ENCODE peak calls at places on chromosomes 11 and 22, in nine cellular contexts. Q is stomach; B is left ventricle myocardium inferior; E is AG04450; A is CD8-positive, alpha-beta memory T cell; K is right cardiac atrium; O is suprapubic skin; P is pancreas; T is A549. X is an unnamed sample.

GRCh38 chr11:94885133-94885532 is 88.2 kb downstream of the CWC15 start:
- DNase-seq in Q (no peak), B (no peak), E (no peak), A (no peak), K (no peak), O (no peak), P (no peak), T (no peak), X (no peak)

GRCh38 chr22:39383841-39384625 is 15.5 kb upstream of the TAB1 start:
- DNase-seq in Q (no peak), B (no peak), E (no peak), A (no peak), K (peak), O (no peak), P (no peak), T (no peak), X (no peak)

GRCh38 chr11:123063396-123064267 is 1.7 kb upstream of the HSPA8 start:
- DNase-seq in Q (peak), B (no peak), E (no peak), A (peak), K (no peak), O (peak), P (no peak), T (no peak), X (peak)

GRCh38 chr22:42270512-42271190 is at the start of gene TCF20:
- DNase-seq in Q (peak), B (peak), E (no peak), A (peak), K (peak), O (peak), P (peak), T (peak), X (peak)

GRCh38 chr11:63764712-63765631 is 3.6 kb downstream of the ZFTA start:
- DNase-seq in Q (no peak), B (no peak), E (no peak), A (no peak), K (peak), O (no peak), P (peak), T (no peak), X (no peak)

GRCh38 chr11:31535479-31535878 is 25.9 kb downstream of the ELP4 start:
- DNase-seq in Q (no peak), B (no peak), E (no peak), A (no peak), K (no peak), O (no peak), P (no peak), T (no peak), X (no peak)

GRCh38 chr11:27282806-27283205 is 80.2 kb downstream of the CCDC34 start:
- DNase-seq in Q (no peak), B (no peak), E (no peak), A (no peak), K (peak), O (no peak), P (no peak), T (no peak), X (no peak)

GRCh38 chr22:32237905-32238304 is 17.2 kb downstream of the SLC5A4 start:
- DNase-seq in Q (no peak), B (no peak), E (no peak), A (no peak), K (no peak), O (no peak), P (no peak), T (no peak), X (no peak)

GRCh38 chr11:120660024-120660565 is 148.5 kb downstream of the GRIK4 start:
- DNase-seq in Q (peak), B (no peak), E (no peak), A (no peak), K (no peak), O (no peak), P (no peak), T (peak), X (no peak)

GRCh38 chr11:72221386-72221785 is 3.2 kb upstream of the INPPL1 start:
- DNase-seq in Q (peak), B (no peak), E (no peak), A (no peak), K (no peak), O (no peak), P (peak), T (no peak), X (no peak)

GRCh38 chr22:30310881-30311771 is 15.6 kb downstream of the TBC1D10A start:
- DNase-seq in Q (peak), B (peak), E (no peak), A (no peak), K (peak), O (peak), P (peak), T (no peak), X (peak)

GRCh38 chr22:45101828-45102227 is 61.9 kb upstream of the NUP50 start:
- DNase-seq in Q (peak), B (peak), E (no peak), A (no peak), K (peak), O (no peak), P (no peak), T (peak), X (peak)

GRCh38 chr11:57885298-57886035 is 123.9 kb downstream of the CTNND1 start:
- DNase-seq in Q (no peak), B (no peak), E (no peak), A (no peak), K (no peak), O (no peak), P (no peak), T (no peak), X (no peak)

GRCh38 chr22:40499187-40499753 is 128.9 kb downstream of the SGSM3 start:
- DNase-seq in Q (peak), B (no peak), E (peak), A (no peak), K (peak), O (no peak), P (no peak), T (peak), X (no peak)

GRCh38 chr11:19079643-19080440 is 19.3 kb upstream of the MRGPRX2 start:
- DNase-seq in Q (no peak), B (no peak), E (no peak), A (no peak), K (no peak), O (no peak), P (no peak), T (no peak), X (peak)

GRCh38 chr11:119254239-119254638 is 48.1 kb downstream of the CBL start:
- DNase-seq in Q (no peak), B (no peak), E (no peak), A (no peak), K (no peak), O (no peak), P (no peak), T (no peak), X (no peak)

GRCh38 chr11:79241205-79241604 is 199.6 kb downstream of the TENM4 start:
- DNase-seq in Q (no peak), B (no peak), E (no peak), A (no peak), K (no peak), O (no peak), P (no peak), T (no peak), X (no peak)

GRCh38 chr11:58027341-58027740 is 3.4 kb upstream of the OR6Q1 start:
- DNase-seq in Q (no peak), B (no peak), E (peak), A (no peak), K (no peak), O (no peak), P (no peak), T (no peak), X (peak)

GRCh38 chr11:78032090-78032489 is 9.0 kb upstream of the KCTD14 start:
- DNase-seq in Q (peak), B (no peak), E (no peak), A (no peak), K (no peak), O (no peak), P (peak), T (no peak), X (no peak)

GRCh38 chr22:17807571-17808410 is 33.5 kb upstream of the BID start:
- DNase-seq in Q (peak), B (peak), E (peak), A (no peak), K (peak), O (no peak), P (no peak), T (no peak), X (no peak)

GRCh38 chr11:131593301-131593700 is 222.9 kb downstream of the NTM start:
- DNase-seq in Q (no peak), B (no peak), E (no peak), A (no peak), K (no peak), O (no peak), P (no peak), T (no peak), X (no peak)

GRCh38 chr22:46612904-46613605 is 7.1 kb upstream of the GRAMD4 start:
- DNase-seq in Q (no peak), B (peak), E (no peak), A (peak), K (peak), O (no peak), P (no peak), T (no peak), X (no peak)

GRCh38 chr11:68933605-68934320 is 30.1 kb downstream of the IGHMBP2 start:
- DNase-seq in Q (no peak), B (no peak), E (no peak), A (no peak), K (no peak), O (no peak), P (no peak), T (no peak), X (no peak)

GRCh38 chr11:92759571-92760214 is 209.8 kb upstream of the MTNR1B start:
- DNase-seq in Q (no peak), B (no peak), E (no peak), A (no peak), K (no peak), O (no peak), P (no peak), T (no peak), X (no peak)
- H3K27ac ChIP-seq in Q (no peak), B (no peak), E (no peak), A (no peak), K (no peak), O (no peak), P (no peak), T (no peak), X (no peak)

GRCh38 chr11:116693206-116694016 is 79.4 kb downstream of the BUD13 start:
- DNase-seq in Q (peak), B (no peak), E (no peak), A (no peak), K (no peak), O (peak), P (peak), T (no peak), X (no peak)
- H3K27ac ChIP-seq in Q (no peak), B (no peak), E (no peak), A (no peak), K (no peak), O (no peak), P (peak), T (no peak), X (no peak)

GRCh38 chr22:24324137-24324536 is 53.5 kb downstream of the SPECC1L start:
- DNase-seq in Q (no peak), B (no peak), E (no peak), A (no peak), K (no peak), O (no peak), P (no peak), T (no peak), X (no peak)
- H3K27ac ChIP-seq in Q (no peak), B (peak), E (no peak), A (no peak), K (no peak), O (no peak), P (peak), T (no peak), X (no peak)

DNA sequence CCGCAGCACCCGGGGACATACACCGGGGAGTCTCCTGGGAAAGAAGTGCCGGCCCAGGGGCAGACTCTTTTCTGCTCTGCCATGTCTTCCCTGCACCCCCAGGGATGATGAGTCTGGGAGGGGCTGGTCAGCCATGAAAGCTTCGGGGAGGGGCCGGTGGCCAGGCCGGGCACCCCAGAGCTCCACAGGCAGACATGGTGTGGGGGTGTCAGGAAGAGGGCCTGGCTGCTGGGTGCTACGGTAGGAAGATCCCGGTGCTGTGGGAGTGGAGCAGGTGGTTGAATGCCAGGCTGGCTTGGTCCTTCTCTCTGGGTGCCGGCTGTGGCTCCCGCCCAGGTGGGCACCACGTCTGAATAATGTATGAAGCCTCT is 17.4 kb downstream of the LSP1 start:
- DNase-seq in Q (no peak), B (peak), E (no peak), A (no peak), K (no peak), O (no peak), P (peak), T (no peak), X (no peak)
- H3K27ac ChIP-seq in Q (peak), B (peak), E (no peak), A (no peak), K (no peak), O (peak), P (no peak), T (peak), X (no peak)

DNA sequence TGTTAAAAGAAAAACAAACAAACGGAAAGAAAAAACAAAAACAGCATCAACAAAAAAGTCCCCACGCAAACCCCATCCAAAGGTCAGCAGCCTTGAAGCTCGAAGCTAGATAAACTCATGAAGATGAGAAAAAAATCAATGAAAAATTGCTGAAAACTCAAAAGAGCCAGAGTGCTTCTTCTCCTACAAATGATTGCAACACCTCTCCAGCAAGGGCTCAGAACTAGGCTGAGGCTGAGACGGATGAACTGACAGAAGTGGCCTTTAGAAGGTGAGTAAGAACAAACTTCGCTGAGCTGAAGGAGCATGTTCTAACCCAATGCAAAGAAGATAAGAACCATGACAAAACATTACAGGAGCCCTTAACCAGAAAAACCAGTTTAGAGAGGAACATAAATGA is 18.4 kb upstream of the FTH1 start:
- DNase-seq in Q (peak), B (no peak), E (no peak), A (no peak), K (no peak), O (no peak), P (no peak), T (no peak), X (no peak)
- H3K27ac ChIP-seq in Q (peak), B (no peak), E (no peak), A (no peak), K (no peak), O (no peak), P (peak), T (no peak), X (peak)

DNA sequence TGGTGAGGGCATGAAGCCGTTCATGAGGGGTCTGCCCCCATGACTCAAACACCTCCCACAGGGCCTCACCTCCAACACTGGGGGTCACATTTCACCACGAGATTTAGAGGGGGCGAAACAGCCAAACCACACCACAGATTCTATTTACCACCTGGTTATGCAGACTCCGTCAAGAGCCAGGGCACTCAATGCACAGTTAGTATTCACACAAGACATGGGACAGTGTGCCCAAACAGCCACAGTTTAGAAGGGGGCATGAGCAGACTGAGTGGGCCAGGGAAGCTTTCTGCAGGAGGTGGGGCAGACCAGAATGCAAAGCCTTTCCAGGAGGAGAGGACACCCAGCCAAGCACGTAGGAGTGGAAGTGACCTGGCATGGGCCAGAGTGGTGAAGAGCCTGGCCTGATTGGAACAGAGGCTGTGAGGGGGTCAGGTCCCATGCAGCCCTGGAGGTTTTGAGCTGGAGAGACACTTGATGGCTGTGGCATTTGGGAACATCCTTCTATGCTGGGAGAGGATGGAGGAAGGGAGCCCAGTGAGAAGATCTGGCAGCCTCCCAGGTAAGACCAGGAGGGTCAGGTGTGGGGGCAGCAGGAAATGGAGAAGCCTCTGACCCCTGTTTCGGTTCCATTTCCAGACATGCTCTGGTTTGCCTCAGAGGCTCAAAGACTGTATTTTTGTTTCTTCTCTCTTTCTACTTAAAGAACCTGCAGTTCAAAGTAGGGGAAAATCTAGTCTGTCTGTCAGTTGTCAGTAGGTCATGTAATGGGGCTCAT is 199.1 kb upstream of the NCAM1 start:
- DNase-seq in Q (no peak), B (no peak), E (no peak), A (no peak), K (no peak), O (no peak), P (no peak), T (no peak), X (no peak)
- H3K27ac ChIP-seq in Q (no peak), B (peak), E (no peak), A (no peak), K (no peak), O (no peak), P (no peak), T (no peak), X (no peak)